ENCODE peak calls at places on chromosomes 5 and 9, in four cellular contexts. I, L, N and O are unnamed samples.

GRCh38 chr9:3894764-3895163 is 369.0 kb upstream of the RFX3 start:
- DNase-seq in N (peak), L (no peak), I (peak), O (peak)

GRCh38 chr5:111857633-111858032 is 100.6 kb upstream of the NREP start:
- DNase-seq in N (no peak), L (no peak), I (peak), O (no peak)

GRCh38 chr5:120866997-120867396 is 402.9 kb downstream of the PRR16 start:
- DNase-seq in N (no peak), L (no peak), I (no peak), O (no peak)

GRCh38 chr5:141757402-141757801 is 75.4 kb upstream of the ARAP3 start:
- DNase-seq in N (peak), L (no peak), I (peak), O (no peak)

GRCh38 chr5:148416921-148417320 is 33.2 kb downstream of the FBXO38 start:
- DNase-seq in I (peak), N (peak), L (no peak), O (peak)

GRCh38 chr9:22722492-22722891 is 275.9 kb downstream of the DMRTA1 start:
- DNase-seq in N (no peak), I (peak), L (no peak), O (no peak)

GRCh38 chr9:138116521-138116920 is 238.9 kb downstream of the CACNA1B start:
- DNase-seq in N (no peak), I (no peak), L (no peak), O (no peak)

GRCh38 chr5:160685695-160686094 is 166.3 kb downstream of the ATP10B start:
- DNase-seq in I (no peak), L (no peak), N (no peak), O (no peak)

GRCh38 chr5:155069961-155070360 is 56.4 kb downstream of the KIF4B start:
- DNase-seq in L (no peak), I (no peak), N (no peak), O (no peak)